ENCODE peak calls at places on chromosomes 7 and 10, in nine cellular contexts. J, S, T, U, F, B, N, I and L are unnamed samples.

GRCh38 chr10:76874151-76874550 is 763.5 kb downstream of the KCNMA1 start:
- DNase-seq in I (no peak), S (peak; percentile 5), F (no peak), N (no peak), B (no peak), T (peak; percentile 70), U (peak; percentile 12), J (no peak), L (no peak)

GRCh38 chr7:106220307-106220706 is 64.5 kb downstream of the NAMPT start:
- DNase-seq in B (no peak), F (no peak), I (no peak), S (no peak), T (no peak), J (no peak), U (no peak), N (no peak), L (no peak)

GRCh38 chr10:17237915-17238444 is 9.9 kb downstream of the VIM start:
- DNase-seq in J (no peak), U (no peak), I (peak; percentile 26), N (no peak), F (no peak), T (no peak), S (no peak), B (peak; percentile 51), L (no peak)

GRCh38 chr7:44378744-44379143 is 53.4 kb upstream of the CAMK2B start:
- DNase-seq in J (peak; percentile 51), S (peak; percentile 90), U (peak; percentile 83), B (peak; percentile 92), F (no peak), N (no peak), T (no peak), I (peak; percentile 19), L (peak; percentile 44)

GRCh38 chr7:6172331-6173295 is 99.8 kb downstream of the CYTH3 start:
- DNase-seq in I (no peak), F (no peak), S (peak; percentile 12), N (no peak), B (peak; percentile 59), J (no peak), T (no peak), U (no peak), L (no peak)

GRCh38 chr7:30731619-30732018 is 20.3 kb upstream of the INMT start:
- DNase-seq in N (no peak), B (no peak), F (no peak), T (no peak), S (no peak), I (no peak), J (no peak), U (no peak), L (no peak)

GRCh38 chr7:38179719-38180333 is 1.8 kb downstream of the STARD3NL start:
- DNase-seq in N (no peak), I (peak; percentile 11), T (no peak), J (no peak), F (no peak), U (no peak), S (no peak), B (peak; percentile 37), L (no peak)

GRCh38 chr10:14302035-14302434 is 28.7 kb downstream of the FRMD4A start:
- DNase-seq in T (no peak), J (peak; percentile 6), N (no peak), F (no peak), S (peak; percentile 37), I (peak; percentile 56), U (peak; percentile 24), B (peak; percentile 43), L (no peak)

GRCh38 chr7:7521259-7521658 is 14.4 kb downstream of the COL28A1 start:
- DNase-seq in F (no peak), I (no peak), S (no peak), N (no peak), J (no peak), T (no peak), B (no peak), U (no peak), L (no peak)

GRCh38 chr10:124104011-124104627 is 10.7 kb upstream of the CHST15 start:
- DNase-seq in I (no peak), F (peak; percentile 29), J (no peak), S (no peak), N (no peak), U (no peak), B (no peak), T (no peak), L (no peak)

GRCh38 chr10:101613646-101614045 is 25.5 kb downstream of the DPCD start:
- DNase-seq in T (no peak), U (no peak), I (no peak), N (no peak), F (no peak), S (no peak), J (no peak), B (no peak), L (no peak)

GRCh38 chr7:94001396-94001795 is 2.8 kb downstream of the BET1 start:
- DNase-seq in F (no peak), N (no peak), T (no peak), U (no peak), I (no peak), J (no peak), S (no peak), B (peak; percentile 48), L (no peak)

DNA sequence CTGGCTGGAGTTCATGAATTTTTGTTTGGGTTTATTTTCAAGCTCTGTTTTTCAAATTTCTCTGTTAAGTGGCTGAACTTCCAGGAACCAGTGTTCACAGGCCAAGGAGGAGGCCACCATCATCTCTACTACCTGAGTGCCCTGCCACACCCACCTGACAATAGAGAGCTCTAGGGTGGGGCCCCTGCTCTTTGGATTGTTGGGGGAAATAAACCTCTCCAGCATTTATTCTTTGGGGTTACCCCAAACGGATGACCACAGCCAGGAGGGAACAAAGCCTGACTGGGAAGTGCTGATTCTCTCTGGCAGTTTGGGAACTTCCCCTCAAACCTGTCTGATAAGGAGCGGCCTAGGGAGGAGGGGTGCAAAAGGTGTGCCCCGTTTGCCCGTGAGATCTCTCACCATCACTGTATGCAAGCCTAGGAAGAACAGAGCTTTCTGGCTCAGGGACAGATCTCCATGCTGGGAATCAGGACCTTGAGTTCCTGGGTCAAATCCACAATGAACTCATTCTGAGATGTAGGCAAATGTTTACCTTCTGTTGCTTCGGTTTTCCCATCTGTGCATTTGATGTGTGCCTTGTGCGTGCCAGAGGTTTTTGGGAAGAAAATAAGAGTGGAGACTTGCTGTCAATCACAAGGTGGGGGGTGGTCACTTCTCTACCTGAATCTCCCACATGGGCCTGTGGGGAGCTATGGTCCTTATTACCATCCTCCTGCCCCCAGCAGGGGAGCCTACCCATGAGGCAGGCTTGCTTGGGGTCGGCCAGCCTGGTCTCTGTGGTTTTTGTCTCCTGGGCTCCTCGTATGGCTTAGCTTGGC is 27.7 kb upstream of the PDCD4 start:
- DNase-seq in J (no peak), U (no peak), I (no peak), S (no peak), F (no peak), T (no peak), N (no peak), B (no peak), L (no peak)
- H3K27ac ChIP-seq in J (no peak overlapping the region), U (no peak overlapping the region), I (no peak overlapping the region), S (no peak overlapping the region), F (no peak overlapping the region), T (no peak overlapping the region), N (peak overlapping the region; percentile 53), B (no peak overlapping the region), L (no peak overlapping the region)

GRCh38 chr7:1226155-1226901 is 6.3 kb upstream of the UNCX start:
- DNase-seq in I (peak; percentile 55), U (no peak), S (no peak), B (no peak), N (no peak), T (no peak), J (no peak), F (no peak), L (no peak)

GRCh38 chr7:1225462-1226154 is 7.1 kb upstream of the UNCX start:
- DNase-seq in S (peak; percentile 35), U (peak; percentile 46), J (no peak), B (no peak), I (no peak), T (no peak), F (no peak), N (no peak), L (no peak)

GRCh38 chr7:1227071-1227804 is 5.4 kb upstream of the UNCX start:
- DNase-seq in F (no peak), I (peak; percentile 37), S (no peak), B (no peak), N (no peak), J (no peak), U (no peak), T (no peak), L (no peak)

GRCh38 chr7:1223196-1224092 is 9.2 kb upstream of the UNCX start:
- DNase-seq in F (no peak), S (no peak), I (peak; percentile 41), J (no peak), U (no peak), N (no peak), B (no peak), T (no peak), L (no peak)

GRCh38 chr7:1224093-1224702 is 8.5 kb upstream of the UNCX start:
- DNase-seq in U (no peak), B (no peak), S (no peak), T (no peak), I (no peak), F (no peak), N (no peak), J (no peak), L (no peak)
- H3K27ac ChIP-seq in U (no peak overlapping the region), B (no peak overlapping the region), S (no peak overlapping the region), T (no peak overlapping the region), I (no peak overlapping the region), F (no peak overlapping the region), N (no peak overlapping the region), J (no peak overlapping the region), L (no peak overlapping the region)

DNA sequence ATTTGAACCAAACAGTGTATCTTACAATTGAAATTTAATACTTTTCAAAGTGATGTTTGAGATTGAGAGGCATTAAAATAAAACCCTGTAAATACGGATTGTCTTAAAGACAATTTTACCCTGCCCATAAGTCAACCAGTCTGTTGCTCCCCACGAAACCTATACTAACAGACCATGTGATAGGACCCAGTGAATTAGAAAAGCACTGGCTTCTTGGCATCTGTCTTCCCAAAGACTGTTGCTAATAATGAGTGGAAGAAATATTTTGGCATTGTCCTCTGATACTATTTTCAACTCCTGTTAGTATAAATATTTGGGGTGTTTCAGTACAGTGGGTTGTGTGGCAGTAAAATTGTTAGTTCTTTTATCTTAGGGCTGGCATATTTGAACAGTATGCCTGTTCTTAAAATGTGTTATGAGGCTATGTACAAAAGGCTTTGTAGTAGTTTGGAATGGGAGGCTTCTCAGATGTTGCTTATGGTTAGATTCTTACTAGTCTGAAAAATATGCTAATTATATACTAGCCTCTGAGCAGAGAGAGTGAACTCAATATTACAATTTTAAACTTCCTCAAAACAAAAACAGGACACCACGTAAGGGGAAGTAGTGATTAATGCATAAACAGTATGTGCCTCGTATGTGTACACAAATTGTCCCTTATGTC is 115.1 kb downstream of the ARID5B start:
- DNase-seq in B (peak; percentile 42), I (no peak), N (no peak), J (no peak), F (no peak), S (no peak), T (no peak), U (no peak), L (no peak)
- H3K27ac ChIP-seq in B (peak overlapping the region; percentile 79), I (no peak overlapping the region), N (peak overlapping the region; percentile 35), J (no peak overlapping the region), F (no peak overlapping the region), S (no peak overlapping the region), T (peak overlapping the region; percentile 96), U (no peak overlapping the region), L (peak overlapping the region; percentile 5)

DNA sequence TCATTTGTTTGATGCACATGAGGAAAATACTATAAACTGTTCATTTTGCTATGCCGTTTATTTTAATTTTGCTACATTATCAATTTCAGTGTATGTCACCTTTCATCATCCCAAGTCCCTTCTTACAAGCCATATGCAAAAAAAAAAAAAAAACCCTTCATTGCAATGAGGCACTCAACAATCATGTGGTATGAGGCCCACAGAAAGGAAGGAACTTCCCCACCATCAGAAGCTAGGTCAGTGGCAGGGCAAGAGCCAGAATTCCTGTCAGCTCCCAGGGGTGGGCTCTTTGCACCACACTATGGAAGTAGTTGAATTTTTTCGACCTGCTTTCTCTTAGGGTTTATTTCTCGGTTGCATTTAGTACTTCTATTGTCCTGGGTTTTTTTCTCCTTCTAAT is 75.4 kb downstream of the NOC3L start:
- DNase-seq in I (no peak), B (no peak), F (no peak), T (no peak), J (no peak), N (no peak), S (peak; percentile 34), U (no peak), L (no peak)
- H3K27ac ChIP-seq in I (no peak overlapping the region), B (no peak overlapping the region), F (no peak overlapping the region), T (no peak overlapping the region), J (no peak overlapping the region), N (no peak overlapping the region), S (no peak overlapping the region), U (no peak overlapping the region), L (no peak overlapping the region)